ENCODE peak calls at places on chromosomes 3 and 15, in ten cellular contexts. X is effector memory CD4-positive, alpha-beta T cell; F is GM18507; J is lower lobe of right lung; Z is T-helper 1 cell; R is T follicular helper cell; E is amygdala; L is right atrium auricular region; K is suprapubic skin; S is choroid plexus epithelial cell. U is an unnamed sample.

GRCh38 chr3:68878322-68878721 is 54.0 kb downstream of the TAFA4 start:
- DNase-seq in X (no peak), F (no peak), J (no peak), Z (no peak), R (no peak), E (no peak), L (no peak), K (no peak), S (peak; percentile 55), U (no peak)

GRCh38 chr15:88375234-88375926 is 91.8 kb downstream of the MRPL46 start:
- DNase-seq in X (no peak), F (no peak), J (no peak), Z (no peak), R (no peak), E (peak; percentile 50), L (no peak), K (no peak), S (peak; percentile 7), U (no peak)

GRCh38 chr3:40718209-40718608 is 193.4 kb downstream of the ZNF621 start:
- DNase-seq in X (no peak), F (no peak), J (no peak), Z (no peak), R (no peak), E (no peak), L (no peak), K (no peak), S (no peak), U (no peak)

GRCh38 chr15:80660114-80660513 is 35.0 kb upstream of the ABHD17C start:
- DNase-seq in X (no peak), F (no peak), J (no peak), Z (no peak), R (no peak), E (no peak), L (no peak), K (no peak), S (no peak), U (no peak)

GRCh38 chr3:45776291-45776576 is 20.1 kb downstream of the SLC6A20 start:
- DNase-seq in X (no peak), F (no peak), J (no peak), Z (no peak), R (no peak), E (no peak), L (no peak), K (no peak), S (no peak), U (no peak)

GRCh38 chr3:11513817-11514135 is 129.9 kb downstream of the VGLL4 start:
- DNase-seq in X (no peak), F (no peak), J (no peak), Z (no peak), R (no peak), E (no peak), L (no peak), K (no peak), S (no peak), U (no peak)

GRCh38 chr3:124588794-124589193 is 141.5 kb upstream of the UMPS start:
- DNase-seq in X (no peak), F (no peak), J (no peak), Z (no peak), R (no peak), E (no peak), L (no peak), K (no peak), S (no peak), U (no peak)

GRCh38 chr3:14289590-14290453 is 111.2 kb downstream of the LSM3 start:
- DNase-seq in X (no peak), F (no peak), J (no peak), Z (no peak), R (no peak), E (no peak), L (no peak), K (no peak), S (peak; percentile 97), U (no peak)

GRCh38 chr15:42577514-42578031 is 2.2 kb downstream of the STARD9 start:
- DNase-seq in X (no peak), F (no peak), J (no peak), Z (no peak), R (no peak), E (no peak), L (no peak), K (no peak), S (peak; percentile 76), U (peak; percentile 36)

GRCh38 chr3:107657971-107658370 is 135.2 kb downstream of the BBX start:
- DNase-seq in X (no peak), F (no peak), J (no peak), Z (no peak), R (no peak), E (no peak), L (no peak), K (no peak), S (peak; percentile 62), U (no peak)

GRCh38 chr3:73405853-73406252 is 218.9 kb downstream of the PDZRN3 start:
- DNase-seq in X (no peak), F (no peak), J (no peak), Z (no peak), R (no peak), E (no peak), L (no peak), K (no peak), S (no peak), U (no peak)

GRCh38 chr3:114714237-114714636 is 420.4 kb downstream of the TIGIT start:
- DNase-seq in X (no peak), F (no peak), J (no peak), Z (no peak), R (no peak), E (no peak), L (no peak), K (no peak), S (peak; percentile 22), U (no peak)

GRCh38 chr3:158434412-158435038 is 136.5 kb upstream of the MLF1 start:
- DNase-seq in X (no peak), F (no peak), J (no peak), Z (no peak), R (peak; percentile 2), E (peak; percentile 7), L (peak; percentile 66), K (no peak), S (peak; percentile 86), U (no peak)

GRCh38 chr3:170997966-170998913 is 28.3 kb downstream of the SLC2A2 start:
- DNase-seq in X (no peak), F (no peak), J (no peak), Z (no peak), R (no peak), E (no peak), L (no peak), K (no peak), S (peak; percentile 52), U (no peak)

GRCh38 chr3:146928421-146929059 is 323.4 kb upstream of the PLSCR5 start:
- DNase-seq in X (no peak), F (no peak), J (no peak), Z (no peak), R (no peak), E (no peak), L (no peak), K (no peak), S (no peak), U (no peak)

GRCh38 chr3:14687360-14687759 is 12.4 kb downstream of the C3orf20 start:
- DNase-seq in X (no peak), F (no peak), J (no peak), Z (no peak), R (no peak), E (no peak), L (no peak), K (no peak), S (no peak), U (no peak)

GRCh38 chr3:126629999-126630398 is 24.9 kb downstream of the TXNRD3 start:
- DNase-seq in X (no peak), F (no peak), J (no peak), Z (no peak), R (no peak), E (no peak), L (no peak), K (no peak), S (no peak), U (no peak)

GRCh38 chr15:100105101-100105500 is 236.7 kb downstream of the ADAMTS17 start:
- DNase-seq in X (no peak), F (no peak), J (no peak), Z (no peak), R (no peak), E (no peak), L (peak; percentile 43), K (no peak), S (no peak), U (no peak)

GRCh38 chr15:40064231-40064894 is 25.4 kb upstream of the SRP14 start:
- DNase-seq in X (no peak), F (no peak), J (no peak), Z (no peak), R (no peak), E (no peak), L (no peak), K (no peak), S (peak; percentile 92), U (peak; percentile 68)

GRCh38 chr15:26848498-26848897 is 18.4 kb upstream of the GABRA5 start:
- DNase-seq in X (no peak), F (no peak), J (no peak), Z (no peak), R (no peak), E (no peak), L (no peak), K (no peak), S (no peak), U (no peak)

GRCh38 chr15:46703871-46704637 is 1013.3 kb upstream of the SEMA6D start:
- DNase-seq in X (no peak), F (no peak), J (no peak), Z (no peak), R (no peak), E (no peak), L (no peak), K (no peak), S (no peak), U (peak; percentile 12)

GRCh38 chr3:177201707-177202397 is 4.6 kb upstream of the TBL1XR1 start:
- DNase-seq in X (peak; percentile 32), F (peak; percentile 58), J (no peak), Z (peak; percentile 34), R (peak; percentile 28), E (no peak), L (peak; percentile 50), K (no peak), S (peak; percentile 96), U (peak; percentile 79)

GRCh38 chr3:150225986-150226385 is 182.1 kb upstream of the TSC22D2 start:
- DNase-seq in X (no peak), F (no peak), J (no peak), Z (no peak), R (no peak), E (no peak), L (no peak), K (no peak), S (no peak), U (no peak)